ENCODE peak calls at places on chromosome 22, in eight cellular contexts. One of them, this sample, is unnamed.

GRCh38 chr22:30180616-30181015 is 65.9 kb downstream of the LIF start:
- DNase-seq in amniotic stem cell: no peak
- DNase-seq in stimulated activated CD8-positive, alpha-beta memory T cell treated with anti-CD3 and anti-CD28 coated beads, Interleukin-15, amount 100 ng/mL, for 24 hours: no peak
- DNase-seq in AML-193: no peak
- DNase-seq in right atrium auricular region: no peak
- DNase-seq in left ventricle myocardium inferior: no peak
- DNase-seq in stimulated activated CD4-positive, alpha-beta T cell treated with anti-CD3 and anti-CD28 coated beads, Interleukin-1b, Interleukin-23, amount 100 ng/mL, for 48 hours: no peak
- DNase-seq in NCI-H1417: no peak
- DNase-seq in this sample: no peak

GRCh38 chr22:17781319-17782031 is 7.2 kb upstream of the BID start:
- DNase-seq in amniotic stem cell: peak; percentile 64
- DNase-seq in stimulated activated CD8-positive, alpha-beta memory T cell treated with anti-CD3 and anti-CD28 coated beads, Interleukin-15, amount 100 ng/mL, for 24 hours: no peak
- DNase-seq in AML-193: peak; percentile 7
- DNase-seq in right atrium auricular region: no peak
- DNase-seq in left ventricle myocardium inferior: no peak
- DNase-seq in stimulated activated CD4-positive, alpha-beta T cell treated with anti-CD3 and anti-CD28 coated beads, Interleukin-1b, Interleukin-23, amount 100 ng/mL, for 48 hours: peak; percentile 51
- DNase-seq in NCI-H1417: peak; percentile 6
- DNase-seq in this sample: peak; percentile 48

GRCh38 chr22:42799061-42799460 is 58.0 kb downstream of the ARFGAP3 start:
- DNase-seq in amniotic stem cell: no peak
- DNase-seq in stimulated activated CD8-positive, alpha-beta memory T cell treated with anti-CD3 and anti-CD28 coated beads, Interleukin-15, amount 100 ng/mL, for 24 hours: no peak
- DNase-seq in AML-193: no peak
- DNase-seq in right atrium auricular region: no peak
- DNase-seq in left ventricle myocardium inferior: no peak
- DNase-seq in stimulated activated CD4-positive, alpha-beta T cell treated with anti-CD3 and anti-CD28 coated beads, Interleukin-1b, Interleukin-23, amount 100 ng/mL, for 48 hours: no peak
- DNase-seq in NCI-H1417: no peak
- DNase-seq in this sample: no peak

GRCh38 chr22:20613301-20613700 is 105.9 kb downstream of the MED15 start:
- DNase-seq in amniotic stem cell: no peak
- DNase-seq in stimulated activated CD8-positive, alpha-beta memory T cell treated with anti-CD3 and anti-CD28 coated beads, Interleukin-15, amount 100 ng/mL, for 24 hours: no peak
- DNase-seq in AML-193: no peak
- DNase-seq in right atrium auricular region: no peak
- DNase-seq in left ventricle myocardium inferior: no peak
- DNase-seq in stimulated activated CD4-positive, alpha-beta T cell treated with anti-CD3 and anti-CD28 coated beads, Interleukin-1b, Interleukin-23, amount 100 ng/mL, for 48 hours: no peak
- DNase-seq in NCI-H1417: no peak
- DNase-seq in this sample: no peak

GRCh38 chr22:48259991-48260670 is 1497.7 kb downstream of the TBC1D22A start:
- DNase-seq in amniotic stem cell: no peak
- DNase-seq in stimulated activated CD8-positive, alpha-beta memory T cell treated with anti-CD3 and anti-CD28 coated beads, Interleukin-15, amount 100 ng/mL, for 24 hours: no peak
- DNase-seq in AML-193: no peak
- DNase-seq in right atrium auricular region: no peak
- DNase-seq in left ventricle myocardium inferior: no peak
- DNase-seq in stimulated activated CD4-positive, alpha-beta T cell treated with anti-CD3 and anti-CD28 coated beads, Interleukin-1b, Interleukin-23, amount 100 ng/mL, for 48 hours: no peak
- DNase-seq in NCI-H1417: no peak
- DNase-seq in this sample: no peak

GRCh38 chr22:19889951-19890350 is 35.3 kb upstream of the GNB1L start:
- DNase-seq in amniotic stem cell: no peak
- DNase-seq in stimulated activated CD8-positive, alpha-beta memory T cell treated with anti-CD3 and anti-CD28 coated beads, Interleukin-15, amount 100 ng/mL, for 24 hours: no peak
- DNase-seq in AML-193: no peak
- DNase-seq in right atrium auricular region: no peak
- DNase-seq in left ventricle myocardium inferior: no peak
- DNase-seq in stimulated activated CD4-positive, alpha-beta T cell treated with anti-CD3 and anti-CD28 coated beads, Interleukin-1b, Interleukin-23, amount 100 ng/mL, for 48 hours: peak; percentile 59
- DNase-seq in NCI-H1417: no peak
- DNase-seq in this sample: no peak

GRCh38 chr22:28952857-28953256 is 69.5 kb downstream of the ZNRF3 start:
- DNase-seq in amniotic stem cell: no peak
- DNase-seq in stimulated activated CD8-positive, alpha-beta memory T cell treated with anti-CD3 and anti-CD28 coated beads, Interleukin-15, amount 100 ng/mL, for 24 hours: no peak
- DNase-seq in AML-193: no peak
- DNase-seq in right atrium auricular region: no peak
- DNase-seq in left ventricle myocardium inferior: no peak
- DNase-seq in stimulated activated CD4-positive, alpha-beta T cell treated with anti-CD3 and anti-CD28 coated beads, Interleukin-1b, Interleukin-23, amount 100 ng/mL, for 48 hours: no peak
- DNase-seq in NCI-H1417: no peak
- DNase-seq in this sample: no peak

GRCh38 chr22:49983148-49984042 is 22.8 kb downstream of the PIM3 start:
- DNase-seq in amniotic stem cell: no peak
- DNase-seq in stimulated activated CD8-positive, alpha-beta memory T cell treated with anti-CD3 and anti-CD28 coated beads, Interleukin-15, amount 100 ng/mL, for 24 hours: no peak
- DNase-seq in AML-193: no peak
- DNase-seq in right atrium auricular region: no peak
- DNase-seq in left ventricle myocardium inferior: no peak
- DNase-seq in stimulated activated CD4-positive, alpha-beta T cell treated with anti-CD3 and anti-CD28 coated beads, Interleukin-1b, Interleukin-23, amount 100 ng/mL, for 48 hours: no peak
- DNase-seq in NCI-H1417: no peak
- DNase-seq in this sample: peak; percentile 46

GRCh38 chr22:45425101-45425500 is 11.6 kb downstream of the RIBC2 start:
- DNase-seq in amniotic stem cell: no peak
- DNase-seq in stimulated activated CD8-positive, alpha-beta memory T cell treated with anti-CD3 and anti-CD28 coated beads, Interleukin-15, amount 100 ng/mL, for 24 hours: no peak
- DNase-seq in AML-193: no peak
- DNase-seq in right atrium auricular region: peak; percentile 28
- DNase-seq in left ventricle myocardium inferior: no peak
- DNase-seq in stimulated activated CD4-positive, alpha-beta T cell treated with anti-CD3 and anti-CD28 coated beads, Interleukin-1b, Interleukin-23, amount 100 ng/mL, for 48 hours: no peak
- DNase-seq in NCI-H1417: no peak
- DNase-seq in this sample: no peak

GRCh38 chr22:48140261-48140660 is 1377.8 kb downstream of the TBC1D22A start:
- DNase-seq in amniotic stem cell: no peak
- DNase-seq in stimulated activated CD8-positive, alpha-beta memory T cell treated with anti-CD3 and anti-CD28 coated beads, Interleukin-15, amount 100 ng/mL, for 24 hours: no peak
- DNase-seq in AML-193: no peak
- DNase-seq in right atrium auricular region: peak; percentile 30
- DNase-seq in left ventricle myocardium inferior: no peak
- DNase-seq in stimulated activated CD4-positive, alpha-beta T cell treated with anti-CD3 and anti-CD28 coated beads, Interleukin-1b, Interleukin-23, amount 100 ng/mL, for 48 hours: no peak
- DNase-seq in NCI-H1417: no peak
- DNase-seq in this sample: no peak

GRCh38 chr22:44707752-44708151 is 5.7 kb downstream of the PRR5 start:
- DNase-seq in amniotic stem cell: no peak
- DNase-seq in stimulated activated CD8-positive, alpha-beta memory T cell treated with anti-CD3 and anti-CD28 coated beads, Interleukin-15, amount 100 ng/mL, for 24 hours: no peak
- DNase-seq in AML-193: no peak
- DNase-seq in right atrium auricular region: no peak
- DNase-seq in left ventricle myocardium inferior: no peak
- DNase-seq in stimulated activated CD4-positive, alpha-beta T cell treated with anti-CD3 and anti-CD28 coated beads, Interleukin-1b, Interleukin-23, amount 100 ng/mL, for 48 hours: no peak
- DNase-seq in NCI-H1417: no peak
- DNase-seq in this sample: no peak

GRCh38 chr22:44671742-44672141 is 30.3 kb upstream of the PRR5 start:
- DNase-seq in amniotic stem cell: no peak
- DNase-seq in stimulated activated CD8-positive, alpha-beta memory T cell treated with anti-CD3 and anti-CD28 coated beads, Interleukin-15, amount 100 ng/mL, for 24 hours: no peak
- DNase-seq in AML-193: peak; percentile 82
- DNase-seq in right atrium auricular region: no peak
- DNase-seq in left ventricle myocardium inferior: no peak
- DNase-seq in stimulated activated CD4-positive, alpha-beta T cell treated with anti-CD3 and anti-CD28 coated beads, Interleukin-1b, Interleukin-23, amount 100 ng/mL, for 48 hours: no peak
- DNase-seq in NCI-H1417: no peak
- DNase-seq in this sample: peak; percentile 40

GRCh38 chr22:45453764-45454163 is 40.3 kb downstream of the RIBC2 start:
- DNase-seq in amniotic stem cell: no peak
- DNase-seq in stimulated activated CD8-positive, alpha-beta memory T cell treated with anti-CD3 and anti-CD28 coated beads, Interleukin-15, amount 100 ng/mL, for 24 hours: no peak
- DNase-seq in AML-193: no peak
- DNase-seq in right atrium auricular region: no peak
- DNase-seq in left ventricle myocardium inferior: no peak
- DNase-seq in stimulated activated CD4-positive, alpha-beta T cell treated with anti-CD3 and anti-CD28 coated beads, Interleukin-1b, Interleukin-23, amount 100 ng/mL, for 48 hours: no peak
- DNase-seq in NCI-H1417: no peak
- DNase-seq in this sample: no peak

GRCh38 chr22:41915035-41915782 is at the start of gene SHISA8:
- DNase-seq in amniotic stem cell: peak; percentile 7
- DNase-seq in stimulated activated CD8-positive, alpha-beta memory T cell treated with anti-CD3 and anti-CD28 coated beads, Interleukin-15, amount 100 ng/mL, for 24 hours: no peak
- DNase-seq in AML-193: no peak
- DNase-seq in right atrium auricular region: no peak
- DNase-seq in left ventricle myocardium inferior: peak; percentile 47
- DNase-seq in stimulated activated CD4-positive, alpha-beta T cell treated with anti-CD3 and anti-CD28 coated beads, Interleukin-1b, Interleukin-23, amount 100 ng/mL, for 48 hours: peak; percentile 57
- DNase-seq in NCI-H1417: peak; percentile 40
- DNase-seq in this sample: peak; percentile 50

GRCh38 chr22:50691521-50691920 is 18.9 kb downstream of the SHANK3 start:
- DNase-seq in amniotic stem cell: peak; percentile 10
- DNase-seq in stimulated activated CD8-positive, alpha-beta memory T cell treated with anti-CD3 and anti-CD28 coated beads, Interleukin-15, amount 100 ng/mL, for 24 hours: no peak
- DNase-seq in AML-193: peak; percentile 5
- DNase-seq in right atrium auricular region: no peak
- DNase-seq in left ventricle myocardium inferior: no peak
- DNase-seq in stimulated activated CD4-positive, alpha-beta T cell treated with anti-CD3 and anti-CD28 coated beads, Interleukin-1b, Interleukin-23, amount 100 ng/mL, for 48 hours: peak; percentile 22
- DNase-seq in NCI-H1417: peak; percentile 4
- DNase-seq in this sample: peak; percentile 36

GRCh38 chr22:31211862-31212730 is at the start of gene LIMK2:
- DNase-seq in amniotic stem cell: peak; percentile 83
- DNase-seq in stimulated activated CD8-positive, alpha-beta memory T cell treated with anti-CD3 and anti-CD28 coated beads, Interleukin-15, amount 100 ng/mL, for 24 hours: peak; percentile 94
- DNase-seq in AML-193: peak; percentile 90
- DNase-seq in right atrium auricular region: peak; percentile 92
- DNase-seq in left ventricle myocardium inferior: peak; percentile 96
- DNase-seq in stimulated activated CD4-positive, alpha-beta T cell treated with anti-CD3 and anti-CD28 coated beads, Interleukin-1b, Interleukin-23, amount 100 ng/mL, for 48 hours: peak; percentile 96
- DNase-seq in NCI-H1417: peak; percentile 91
- DNase-seq in this sample: peak; percentile 95

GRCh38 chr22:38422615-38423511 is 32.1 kb downstream of the KCNJ4 start:
- DNase-seq in amniotic stem cell: no peak
- DNase-seq in stimulated activated CD8-positive, alpha-beta memory T cell treated with anti-CD3 and anti-CD28 coated beads, Interleukin-15, amount 100 ng/mL, for 24 hours: no peak
- DNase-seq in AML-193: no peak
- DNase-seq in right atrium auricular region: no peak
- DNase-seq in left ventricle myocardium inferior: no peak
- DNase-seq in stimulated activated CD4-positive, alpha-beta T cell treated with anti-CD3 and anti-CD28 coated beads, Interleukin-1b, Interleukin-23, amount 100 ng/mL, for 48 hours: no peak
- DNase-seq in NCI-H1417: peak; percentile 86
- DNase-seq in this sample: no peak

GRCh38 chr22:40009953-40010751 is 15.4 kb downstream of the FAM83F start:
- DNase-seq in amniotic stem cell: no peak
- DNase-seq in stimulated activated CD8-positive, alpha-beta memory T cell treated with anti-CD3 and anti-CD28 coated beads, Interleukin-15, amount 100 ng/mL, for 24 hours: no peak
- DNase-seq in AML-193: no peak
- DNase-seq in right atrium auricular region: no peak
- DNase-seq in left ventricle myocardium inferior: no peak
- DNase-seq in stimulated activated CD4-positive, alpha-beta T cell treated with anti-CD3 and anti-CD28 coated beads, Interleukin-1b, Interleukin-23, amount 100 ng/mL, for 48 hours: peak; percentile 33
- DNase-seq in NCI-H1417: peak; percentile 84
- DNase-seq in this sample: no peak

GRCh38 chr22:47655930-47656329 is 893.5 kb downstream of the TBC1D22A start:
- DNase-seq in amniotic stem cell: no peak
- DNase-seq in stimulated activated CD8-positive, alpha-beta memory T cell treated with anti-CD3 and anti-CD28 coated beads, Interleukin-15, amount 100 ng/mL, for 24 hours: no peak
- DNase-seq in AML-193: no peak
- DNase-seq in right atrium auricular region: no peak
- DNase-seq in left ventricle myocardium inferior: no peak
- DNase-seq in stimulated activated CD4-positive, alpha-beta T cell treated with anti-CD3 and anti-CD28 coated beads, Interleukin-1b, Interleukin-23, amount 100 ng/mL, for 48 hours: no peak
- DNase-seq in NCI-H1417: no peak
- DNase-seq in this sample: no peak

GRCh38 chr22:47446821-47447810 is 684.7 kb downstream of the TBC1D22A start:
- DNase-seq in amniotic stem cell: no peak
- DNase-seq in stimulated activated CD8-positive, alpha-beta memory T cell treated with anti-CD3 and anti-CD28 coated beads, Interleukin-15, amount 100 ng/mL, for 24 hours: no peak
- DNase-seq in AML-193: no peak
- DNase-seq in right atrium auricular region: peak; percentile 34
- DNase-seq in left ventricle myocardium inferior: no peak
- DNase-seq in stimulated activated CD4-positive, alpha-beta T cell treated with anti-CD3 and anti-CD28 coated beads, Interleukin-1b, Interleukin-23, amount 100 ng/mL, for 48 hours: no peak
- DNase-seq in NCI-H1417: no peak
- DNase-seq in this sample: no peak

GRCh38 chr22:17828502-17829080 is 54.3 kb upstream of the BID start:
- DNase-seq in amniotic stem cell: no peak
- DNase-seq in stimulated activated CD8-positive, alpha-beta memory T cell treated with anti-CD3 and anti-CD28 coated beads, Interleukin-15, amount 100 ng/mL, for 24 hours: no peak
- DNase-seq in AML-193: no peak
- DNase-seq in right atrium auricular region: no peak
- DNase-seq in left ventricle myocardium inferior: no peak
- DNase-seq in stimulated activated CD4-positive, alpha-beta T cell treated with anti-CD3 and anti-CD28 coated beads, Interleukin-1b, Interleukin-23, amount 100 ng/mL, for 48 hours: no peak
- DNase-seq in NCI-H1417: no peak
- DNase-seq in this sample: no peak

GRCh38 chr22:39306456-39307361 is 12.7 kb downstream of the RPL3 start:
- DNase-seq in amniotic stem cell: no peak
- DNase-seq in stimulated activated CD8-positive, alpha-beta memory T cell treated with anti-CD3 and anti-CD28 coated beads, Interleukin-15, amount 100 ng/mL, for 24 hours: no peak
- DNase-seq in AML-193: peak; percentile 14
- DNase-seq in right atrium auricular region: no peak
- DNase-seq in left ventricle myocardium inferior: no peak
- DNase-seq in stimulated activated CD4-positive, alpha-beta T cell treated with anti-CD3 and anti-CD28 coated beads, Interleukin-1b, Interleukin-23, amount 100 ng/mL, for 48 hours: no peak
- DNase-seq in NCI-H1417: peak; percentile 4
- DNase-seq in this sample: peak; percentile 54

GRCh38 chr22:49509016-49509415 is 318.7 kb downstream of the BRD1 start:
- DNase-seq in amniotic stem cell: no peak
- DNase-seq in stimulated activated CD8-positive, alpha-beta memory T cell treated with anti-CD3 and anti-CD28 coated beads, Interleukin-15, amount 100 ng/mL, for 24 hours: no peak
- DNase-seq in AML-193: no peak
- DNase-seq in right atrium auricular region: no peak
- DNase-seq in left ventricle myocardium inferior: no peak
- DNase-seq in stimulated activated CD4-positive, alpha-beta T cell treated with anti-CD3 and anti-CD28 coated beads, Interleukin-1b, Interleukin-23, amount 100 ng/mL, for 48 hours: no peak
- DNase-seq in NCI-H1417: no peak
- DNase-seq in this sample: no peak

GRCh38 chr22:20238567-20239062 is 29.5 kb downstream of the RTN4R start:
- DNase-seq in amniotic stem cell: no peak
- DNase-seq in stimulated activated CD8-positive, alpha-beta memory T cell treated with anti-CD3 and anti-CD28 coated beads, Interleukin-15, amount 100 ng/mL, for 24 hours: no peak
- DNase-seq in AML-193: peak; percentile 1
- DNase-seq in right atrium auricular region: no peak
- DNase-seq in left ventricle myocardium inferior: no peak
- DNase-seq in stimulated activated CD4-positive, alpha-beta T cell treated with anti-CD3 and anti-CD28 coated beads, Interleukin-1b, Interleukin-23, amount 100 ng/mL, for 48 hours: peak; percentile 67
- DNase-seq in NCI-H1417: peak; percentile 61
- DNase-seq in this sample: peak; percentile 45

GRCh38 chr22:22060200-22061084 is 77.9 kb upstream of the TOP3B start:
- DNase-seq in amniotic stem cell: no peak
- DNase-seq in stimulated activated CD8-positive, alpha-beta memory T cell treated with anti-CD3 and anti-CD28 coated beads, Interleukin-15, amount 100 ng/mL, for 24 hours: peak; percentile 39
- DNase-seq in AML-193: peak; percentile 11
- DNase-seq in right atrium auricular region: no peak
- DNase-seq in left ventricle myocardium inferior: peak; percentile 36
- DNase-seq in stimulated activated CD4-positive, alpha-beta T cell treated with anti-CD3 and anti-CD28 coated beads, Interleukin-1b, Interleukin-23, amount 100 ng/mL, for 48 hours: peak; percentile 66
- DNase-seq in NCI-H1417: peak; percentile 5
- DNase-seq in this sample: peak; percentile 30

GRCh38 chr22:48893288-48894063 is 934.2 kb downstream of the BRD1 start:
- DNase-seq in amniotic stem cell: no peak
- DNase-seq in stimulated activated CD8-positive, alpha-beta memory T cell treated with anti-CD3 and anti-CD28 coated beads, Interleukin-15, amount 100 ng/mL, for 24 hours: no peak
- DNase-seq in AML-193: no peak
- DNase-seq in right atrium auricular region: peak; percentile 49
- DNase-seq in left ventricle myocardium inferior: no peak
- DNase-seq in stimulated activated CD4-positive, alpha-beta T cell treated with anti-CD3 and anti-CD28 coated beads, Interleukin-1b, Interleukin-23, amount 100 ng/mL, for 48 hours: no peak
- DNase-seq in NCI-H1417: no peak
- DNase-seq in this sample: no peak

GRCh38 chr22:38172489-38173155 is 9.0 kb downstream of the PLA2G6 start:
- DNase-seq in amniotic stem cell: no peak
- DNase-seq in stimulated activated CD8-positive, alpha-beta memory T cell treated with anti-CD3 and anti-CD28 coated beads, Interleukin-15, amount 100 ng/mL, for 24 hours: no peak
- DNase-seq in AML-193: no peak
- DNase-seq in right atrium auricular region: peak; percentile 83
- DNase-seq in left ventricle myocardium inferior: peak; percentile 76
- DNase-seq in stimulated activated CD4-positive, alpha-beta T cell treated with anti-CD3 and anti-CD28 coated beads, Interleukin-1b, Interleukin-23, amount 100 ng/mL, for 48 hours: no peak
- DNase-seq in NCI-H1417: no peak
- DNase-seq in this sample: peak; percentile 68

GRCh38 chr22:46106279-46107022 is 43.9 kb upstream of the PPARA start:
- DNase-seq in amniotic stem cell: no peak
- DNase-seq in stimulated activated CD8-positive, alpha-beta memory T cell treated with anti-CD3 and anti-CD28 coated beads, Interleukin-15, amount 100 ng/mL, for 24 hours: no peak
- DNase-seq in AML-193: no peak
- DNase-seq in right atrium auricular region: no peak
- DNase-seq in left ventricle myocardium inferior: no peak
- DNase-seq in stimulated activated CD4-positive, alpha-beta T cell treated with anti-CD3 and anti-CD28 coated beads, Interleukin-1b, Interleukin-23, amount 100 ng/mL, for 48 hours: no peak
- DNase-seq in NCI-H1417: peak; percentile 51
- DNase-seq in this sample: no peak

GRCh38 chr22:19169002-19169946 is 9.3 kb downstream of the SLC25A1 start:
- DNase-seq in amniotic stem cell: no peak
- DNase-seq in stimulated activated CD8-positive, alpha-beta memory T cell treated with anti-CD3 and anti-CD28 coated beads, Interleukin-15, amount 100 ng/mL, for 24 hours: no peak
- DNase-seq in AML-193: no peak
- DNase-seq in right atrium auricular region: no peak
- DNase-seq in left ventricle myocardium inferior: no peak
- DNase-seq in stimulated activated CD4-positive, alpha-beta T cell treated with anti-CD3 and anti-CD28 coated beads, Interleukin-1b, Interleukin-23, amount 100 ng/mL, for 48 hours: no peak
- DNase-seq in NCI-H1417: no peak
- DNase-seq in this sample: no peak

GRCh38 chr22:37545703-37546435 is 14.4 kb upstream of the CDC42EP1 start:
- DNase-seq in amniotic stem cell: peak; percentile 86
- DNase-seq in stimulated activated CD8-positive, alpha-beta memory T cell treated with anti-CD3 and anti-CD28 coated beads, Interleukin-15, amount 100 ng/mL, for 24 hours: no peak
- DNase-seq in AML-193: no peak
- DNase-seq in right atrium auricular region: peak; percentile 94
- DNase-seq in left ventricle myocardium inferior: peak; percentile 94
- DNase-seq in stimulated activated CD4-positive, alpha-beta T cell treated with anti-CD3 and anti-CD28 coated beads, Interleukin-1b, Interleukin-23, amount 100 ng/mL, for 48 hours: no peak
- DNase-seq in NCI-H1417: no peak
- DNase-seq in this sample: no peak

GRCh38 chr22:46674367-46674781 is 54.2 kb downstream of the GRAMD4 start:
- DNase-seq in amniotic stem cell: no peak
- DNase-seq in stimulated activated CD8-positive, alpha-beta memory T cell treated with anti-CD3 and anti-CD28 coated beads, Interleukin-15, amount 100 ng/mL, for 24 hours: peak; percentile 75
- DNase-seq in AML-193: no peak
- DNase-seq in right atrium auricular region: no peak
- DNase-seq in left ventricle myocardium inferior: peak; percentile 66
- DNase-seq in stimulated activated CD4-positive, alpha-beta T cell treated with anti-CD3 and anti-CD28 coated beads, Interleukin-1b, Interleukin-23, amount 100 ng/mL, for 48 hours: peak; percentile 97
- DNase-seq in NCI-H1417: peak; percentile 22
- DNase-seq in this sample: peak; percentile 80

GRCh38 chr22:48306785-48307570 is 1520.7 kb downstream of the BRD1 start:
- DNase-seq in amniotic stem cell: no peak
- DNase-seq in stimulated activated CD8-positive, alpha-beta memory T cell treated with anti-CD3 and anti-CD28 coated beads, Interleukin-15, amount 100 ng/mL, for 24 hours: no peak
- DNase-seq in AML-193: no peak
- DNase-seq in right atrium auricular region: peak; percentile 44
- DNase-seq in left ventricle myocardium inferior: no peak
- DNase-seq in stimulated activated CD4-positive, alpha-beta T cell treated with anti-CD3 and anti-CD28 coated beads, Interleukin-1b, Interleukin-23, amount 100 ng/mL, for 48 hours: no peak
- DNase-seq in NCI-H1417: no peak
- DNase-seq in this sample: no peak

GRCh38 chr22:37225481-37225880 is 13.2 kb upstream of the SSTR3 start:
- DNase-seq in amniotic stem cell: no peak
- DNase-seq in stimulated activated CD8-positive, alpha-beta memory T cell treated with anti-CD3 and anti-CD28 coated beads, Interleukin-15, amount 100 ng/mL, for 24 hours: no peak
- DNase-seq in AML-193: no peak
- DNase-seq in right atrium auricular region: no peak
- DNase-seq in left ventricle myocardium inferior: no peak
- DNase-seq in stimulated activated CD4-positive, alpha-beta T cell treated with anti-CD3 and anti-CD28 coated beads, Interleukin-1b, Interleukin-23, amount 100 ng/mL, for 48 hours: no peak
- DNase-seq in NCI-H1417: no peak
- DNase-seq in this sample: no peak

GRCh38 chr22:48327721-48328120 is 1500.0 kb downstream of the BRD1 start:
- DNase-seq in amniotic stem cell: no peak
- DNase-seq in stimulated activated CD8-positive, alpha-beta memory T cell treated with anti-CD3 and anti-CD28 coated beads, Interleukin-15, amount 100 ng/mL, for 24 hours: no peak
- DNase-seq in AML-193: no peak
- DNase-seq in right atrium auricular region: no peak
- DNase-seq in left ventricle myocardium inferior: no peak
- DNase-seq in stimulated activated CD4-positive, alpha-beta T cell treated with anti-CD3 and anti-CD28 coated beads, Interleukin-1b, Interleukin-23, amount 100 ng/mL, for 48 hours: no peak
- DNase-seq in NCI-H1417: no peak
- DNase-seq in this sample: no peak